ENCODE peak calls at places on chromosomes 4 and X, in six cellular contexts. I is GM20000, T is HCT116, O is posterior vena cava, A is nephron progenitor cell, W is mesothelial cell of epicardium. Q is an unnamed sample.

GRCh38 chr4:42123071-42123644 is 29.3 kb downstream of the BEND4 start:
- DNase-seq in A (no peak), T (no peak), O (no peak), W (no peak), I (no peak), Q (no peak)

GRCh38 chr4:25865586-25865985 is 2.8 kb upstream of the SEL1L3 start:
- DNase-seq in A (no peak), I (peak; percentile 38), W (no peak), T (peak; percentile 91), O (no peak), Q (no peak)

GRCh38 chr4:95141376-95141775 is 383.6 kb downstream of the BMPR1B start:
- DNase-seq in I (no peak), O (no peak), W (no peak), T (no peak), A (no peak), Q (no peak)

GRCh38 chrX:12751887-12752286 is 39.3 kb upstream of the PRPS2 start:
- DNase-seq in I (no peak), T (no peak), W (no peak), A (no peak), O (no peak), Q (no peak)

GRCh38 chr4:53706422-53707032 is 115.2 kb upstream of the LNX1 start:
- DNase-seq in I (peak; percentile 39), A (peak; percentile 12), O (no peak), T (peak; percentile 34), W (no peak), Q (no peak)

GRCh38 chrX:149720021-149720689 is 8.3 kb downstream of the MAGEA11 start:
- DNase-seq in I (no peak), W (no peak), O (no peak), T (no peak), A (no peak), Q (no peak)

GRCh38 chrX:100625985-100626491 is 10.6 kb downstream of the TSPAN6 start:
- DNase-seq in T (no peak), A (no peak), O (no peak), W (no peak), I (peak; percentile 40), Q (no peak)

GRCh38 chr4:171484681-171485080 is 328.5 kb upstream of the GALNTL6 start:
- DNase-seq in W (no peak), T (no peak), I (no peak), A (no peak), O (no peak), Q (no peak)

GRCh38 chr4:95255396-95256107 is 293.2 kb downstream of the UNC5C start:
- DNase-seq in O (no peak), T (no peak), I (no peak), A (no peak), W (no peak), Q (no peak)